ENCODE peak calls at places on chromosomes 2 and 18, in nine cellular contexts. R, I, O, E, L, Y, T, A and K are unnamed samples.

GRCh38 chr2:64649626-64650025 is 4.1 kb downstream of the SERTAD2 start:
- DNase-seq in R (no peak), I (no peak), O (no peak), E (no peak), L (no peak), Y (no peak), T (no peak), A (no peak), K (no peak)

GRCh38 chr18:54149078-54149697 is 75.3 kb downstream of the MBD2 start:
- DNase-seq in R (peak; percentile 61), I (peak; percentile 14), O (peak; percentile 96), E (no peak), L (no peak), Y (peak; percentile 66), T (peak; percentile 43), A (no peak), K (peak; percentile 48)

GRCh38 chr18:72194072-72194471 is 350.1 kb downstream of the CBLN2 start:
- DNase-seq in R (no peak), I (no peak), O (no peak), E (no peak), L (no peak), Y (no peak), T (no peak), A (no peak), K (no peak)

GRCh38 chr2:162826901-162827300 is 11.7 kb downstream of the KCNH7 start:
- DNase-seq in R (no peak), I (no peak), O (peak; percentile 27), E (no peak), L (no peak), Y (no peak), T (no peak), A (no peak), K (no peak)

GRCh38 chr2:43539991-43540860 is 55.6 kb downstream of the THADA start:
- DNase-seq in R (peak; percentile 24), I (no peak), O (peak; percentile 85), E (no peak), L (no peak), Y (peak; percentile 62), T (no peak), A (peak; percentile 82), K (no peak)

GRCh38 chr2:65436825-65437221 is 4.4 kb upstream of the SPRED2 start:
- DNase-seq in R (no peak), I (peak; percentile 42), O (no peak), E (no peak), L (no peak), Y (peak; percentile 43), T (no peak), A (no peak), K (no peak)

GRCh38 chr2:214737188-214737587 is 72.3 kb downstream of the BARD1 start:
- DNase-seq in R (no peak), I (no peak), O (no peak), E (no peak), L (no peak), Y (no peak), T (no peak), A (no peak), K (no peak)

GRCh38 chr2:189466046-189466445 is 24.8 kb downstream of the WDR75 start:
- DNase-seq in R (no peak), I (no peak), O (no peak), E (no peak), L (no peak), Y (no peak), T (no peak), A (no peak), K (no peak)

GRCh38 chr2:211396815-211397214 is 840.4 kb downstream of the CPS1 start:
- DNase-seq in R (no peak), I (no peak), O (no peak), E (no peak), L (no peak), Y (no peak), T (peak; percentile 23), A (no peak), K (no peak)

GRCh38 chr2:5803547-5803946 is 111.4 kb downstream of the SOX11 start:
- DNase-seq in R (peak; percentile 37), I (peak; percentile 13), O (peak; percentile 86), E (peak; percentile 41), L (no peak), Y (no peak), T (no peak), A (no peak), K (no peak)

GRCh38 chr2:216450346-216450745 is 38.1 kb downstream of the SMARCAL1 start:
- DNase-seq in R (no peak), I (no peak), O (no peak), E (no peak), L (no peak), Y (no peak), T (no peak), A (no peak), K (no peak)

GRCh38 chr2:176755537-176756135 is 457.0 kb upstream of the HNRNPA3 start:
- DNase-seq in R (no peak), I (no peak), O (no peak), E (no peak), L (no peak), Y (no peak), T (no peak), A (no peak), K (no peak)

GRCh38 chr2:49189512-49190225 is 35.4 kb upstream of the FSHR start:
- DNase-seq in R (no peak), I (no peak), O (no peak), E (no peak), L (no peak), Y (no peak), T (no peak), A (no peak), K (no peak)

GRCh38 chr2:98502556-98503335 is 58.1 kb downstream of the INPP4A start:
- DNase-seq in R (no peak), I (no peak), O (peak; percentile 86), E (peak; percentile 4), L (no peak), Y (peak; percentile 51), T (no peak), A (no peak), K (no peak)

GRCh38 chr18:78984941-78985784 is 5.5 kb downstream of the SALL3 start:
- DNase-seq in R (no peak), I (peak; percentile 90), O (peak; percentile 69), E (no peak), L (no peak), Y (no peak), T (no peak), A (peak; percentile 62), K (peak; percentile 4)

GRCh38 chr2:240233891-240234502 is 93.5 kb upstream of the OTOS start:
- DNase-seq in R (no peak), I (no peak), O (no peak), E (no peak), L (no peak), Y (no peak), T (no peak), A (peak; percentile 66), K (no peak)

GRCh38 chr2:238362611-238363010 is 42.3 kb downstream of the TRAF3IP1 start:
- DNase-seq in R (no peak), I (no peak), O (no peak), E (no peak), L (no peak), Y (no peak), T (no peak), A (no peak), K (no peak)

GRCh38 chr2:45184606-45185005 is 175.4 kb upstream of the SIX2 start:
- DNase-seq in R (no peak), I (no peak), O (peak; percentile 87), E (no peak), L (no peak), Y (no peak), T (no peak), A (peak; percentile 58), K (peak; percentile 80)

GRCh38 chr2:84888401-84889276 is 7.8 kb upstream of the TRABD2A start:
- DNase-seq in R (no peak), I (no peak), O (peak; percentile 80), E (no peak), L (no peak), Y (no peak), T (no peak), A (no peak), K (peak; percentile 41)

GRCh38 chr2:197677056-197677455 is 1.7 kb upstream of the RFTN2 start:
- DNase-seq in R (no peak), I (no peak), O (no peak), E (no peak), L (no peak), Y (no peak), T (no peak), A (no peak), K (no peak)

GRCh38 chr18:46337206-46337710 is 233.1 kb downstream of the HAUS1 start:
- DNase-seq in R (no peak), I (no peak), O (no peak), E (no peak), L (no peak), Y (no peak), T (no peak), A (no peak), K (no peak)

GRCh38 chr2:226578373-226578772 is 221.2 kb downstream of the IRS1 start:
- DNase-seq in R (no peak), I (no peak), O (no peak), E (no peak), L (no peak), Y (no peak), T (no peak), A (no peak), K (no peak)

GRCh38 chr2:240556553-240557100 is 1.2 kb downstream of the ANKMY1 start:
- DNase-seq in R (no peak), I (peak; percentile 79), O (peak; percentile 39), E (no peak), L (peak; percentile 59), Y (peak; percentile 55), T (no peak), A (peak; percentile 84), K (peak; percentile 40)